ENCODE peak calls at places on chromosome 5, in four cellular contexts. H is A549, Q is GM12878, Y is K562. E is an unnamed sample.

GRCh38 chr5:50582699-50583098 is 83.7 kb upstream of the PARP8 start:
- DNase-seq in H (no peak), Q (no peak), Y (no peak), E (no peak)

GRCh38 chr5:147617711-147618110 is 107.8 kb upstream of the DPYSL3 start:
- DNase-seq in H (no peak), Q (no peak), Y (no peak), E (no peak)

GRCh38 chr5:67648201-67648671 is 451.6 kb upstream of the CD180 start:
- DNase-seq in H (no peak), Q (no peak), Y (no peak), E (no peak)

GRCh38 chr5:173302546-173303155 is 25.6 kb downstream of the STC2 start:
- DNase-seq in H (peak; percentile 39), Q (no peak), Y (peak; percentile 55), E (peak; percentile 82)

GRCh38 chr5:3023678-3024077 is 272.2 kb upstream of the IRX2 start:
- DNase-seq in H (no peak), Q (no peak), Y (no peak), E (no peak)

GRCh38 chr5:180970336-180970735 is 18.3 kb upstream of the BTNL3 start:
- DNase-seq in H (no peak), Q (no peak), Y (no peak), E (no peak)

GRCh38 chr5:102718819-102719218 is 36.3 kb upstream of the PAM start:
- DNase-seq in H (no peak), Q (no peak), Y (no peak), E (no peak)

GRCh38 chr5:18799482-18800128 is 1165.3 kb downstream of the TAF11L14 start:
- DNase-seq in H (no peak), Q (no peak), Y (peak; percentile 73), E (no peak)

GRCh38 chr5:131212471-131213021 is 41.8 kb downstream of the LYRM7 start:
- DNase-seq in H (no peak), Q (peak; percentile 94), Y (no peak), E (no peak)

GRCh38 chr5:73550016-73550415 is 15.4 kb downstream of the ANKRA2 start:
- DNase-seq in H (no peak), Q (no peak), Y (no peak), E (no peak)

GRCh38 chr5:154447074-154447725 is 1.4 kb downstream of the SAP30L start:
- DNase-seq in H (no peak), Q (no peak), Y (no peak), E (no peak)

GRCh38 chr5:143432658-143433239 is 29.3 kb upstream of the NR3C1 start:
- DNase-seq in H (peak; percentile 79), Q (no peak), Y (no peak), E (no peak)

GRCh38 chr5:140734354-140734753 is 34.1 kb downstream of the ZMAT2 start:
- DNase-seq in H (peak; percentile 50), Q (no peak), Y (peak; percentile 72), E (no peak)

GRCh38 chr5:31663519-31663918 is 24.6 kb downstream of the PDZD2 start:
- DNase-seq in H (no peak), Q (no peak), Y (no peak), E (peak; percentile 2)

GRCh38 chr5:180098991-180099732 is 27.6 kb upstream of the RNF130 start:
- DNase-seq in H (no peak), Q (no peak), Y (no peak), E (no peak)

GRCh38 chr5:149429839-149430721 is 51.0 kb upstream of the IL17B start:
- DNase-seq in H (no peak), Q (no peak), Y (peak; percentile 90), E (no peak)

GRCh38 chr5:167850901-167851300 is 440.5 kb upstream of the WWC1 start:
- DNase-seq in H (no peak), Q (no peak), Y (no peak), E (no peak)

GRCh38 chr5:98827161-98827560 is 53.7 kb downstream of the RGMB start:
- DNase-seq in H (peak; percentile 43), Q (no peak), Y (peak; percentile 47), E (peak; percentile 62)

GRCh38 chr5:60576425-60576824 is 123.5 kb downstream of the DEPDC1B start:
- DNase-seq in H (no peak), Q (no peak), Y (no peak), E (no peak)

GRCh38 chr5:39775458-39776365 is 350.9 kb upstream of the DAB2 start:
- DNase-seq in H (peak; percentile 60), Q (no peak), Y (no peak), E (peak; percentile 92)

GRCh38 chr5:148840531-148840930 is 14.1 kb downstream of the ADRB2 start:
- DNase-seq in H (no peak), Q (no peak), Y (no peak), E (peak; percentile 51)

GRCh38 chr5:14066326-14066725 is 76.8 kb upstream of the TRIO start:
- DNase-seq in H (no peak), Q (no peak), Y (no peak), E (no peak)

GRCh38 chr5:14064841-14065240 is 78.3 kb upstream of the TRIO start:
- DNase-seq in H (no peak), Q (no peak), Y (no peak), E (peak; percentile 67)

GRCh38 chr5:14071433-14071832 is 71.7 kb upstream of the TRIO start:
- DNase-seq in H (no peak), Q (no peak), Y (no peak), E (peak; percentile 67)

GRCh38 chr5:14068136-14068535 is 75.0 kb upstream of the TRIO start:
- DNase-seq in H (no peak), Q (no peak), Y (no peak), E (peak; percentile 33)

DNA sequence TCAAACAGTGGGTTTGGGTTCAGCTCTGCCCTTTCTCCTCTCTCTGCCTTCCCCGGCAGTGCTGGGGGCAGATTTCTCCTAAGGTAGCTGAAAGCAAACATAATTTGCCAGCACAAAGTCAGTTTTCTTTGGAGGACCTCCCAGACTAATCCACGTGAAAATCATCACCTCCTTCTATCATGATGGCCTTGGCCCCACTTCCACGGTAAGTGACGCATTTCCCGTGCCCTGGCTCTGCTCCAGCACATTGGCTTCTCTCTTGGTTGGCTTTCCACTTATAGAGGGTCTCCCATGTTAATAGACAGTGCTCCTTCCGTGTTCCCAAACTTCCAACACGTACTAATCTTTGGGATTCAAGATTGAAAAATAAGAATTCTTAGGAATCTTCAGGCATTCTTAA is 74.1 kb upstream of the TRIO start:
- DNase-seq in H (no peak), Q (no peak), Y (no peak), E (no peak)
- TF ChIP-seq ELK1 in H (no peak), Q (no peak), Y (no peak), E (no peak)

GRCh38 chr5:111930905-111931461 is 174.0 kb upstream of the NREP start:
- DNase-seq in H (no peak), Q (no peak), Y (no peak), E (peak; percentile 77)
- TF ChIP-seq ELK1 in H (no peak), Q (no peak), Y (no peak), E (no peak)

DNA sequence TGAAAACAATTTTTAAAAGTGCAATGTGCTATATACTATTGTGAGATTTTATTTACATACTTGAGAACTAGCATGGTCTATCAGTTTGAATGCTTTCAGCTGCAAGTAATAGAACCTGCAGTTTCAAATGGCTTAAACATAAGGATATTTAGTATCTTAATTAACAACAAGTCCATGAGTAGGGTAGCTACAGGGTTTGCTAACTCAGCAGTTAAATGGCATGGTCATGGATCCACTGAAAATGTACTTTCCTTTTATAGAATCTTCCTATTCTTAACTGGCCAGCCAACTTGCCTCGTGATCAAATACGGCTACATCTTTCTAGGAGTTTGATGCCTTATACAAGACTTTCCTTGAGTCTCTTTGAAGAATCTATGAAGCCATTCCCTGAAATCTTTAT is 452.8 kb upstream of the SEMA6A start:
- DNase-seq in H (no peak), Q (no peak), Y (no peak), E (no peak)
- TF ChIP-seq ELK1 in H (no peak), Q (no peak), Y (no peak), E (no peak)

GRCh38 chr5:79069488-79070001 is at the start of the genes BHMT2 and DMGDH:
- DNase-seq in H (no peak), Q (no peak), Y (no peak), E (peak; percentile 9)
- TF ChIP-seq ELK1 in H (no peak), Q (no peak), Y (no peak), E (no peak)

GRCh38 chr5:157024213-157024959 is 34.5 kb downstream of the HAVCR1 start:
- DNase-seq in H (no peak), Q (no peak), Y (no peak), E (no peak)

GRCh38 chr5:157026789-157027424 is 32.0 kb downstream of the HAVCR1 start:
- DNase-seq in H (peak; percentile 38), Q (no peak), Y (peak; percentile 22), E (no peak)

GRCh38 chr5:157022002-157022401 is 36.9 kb downstream of the HAVCR1 start:
- DNase-seq in H (no peak), Q (no peak), Y (no peak), E (no peak)

GRCh38 chr5:157029457-157029856 is 29.5 kb downstream of the HAVCR1 start:
- DNase-seq in H (no peak), Q (no peak), Y (no peak), E (no peak)

DNA sequence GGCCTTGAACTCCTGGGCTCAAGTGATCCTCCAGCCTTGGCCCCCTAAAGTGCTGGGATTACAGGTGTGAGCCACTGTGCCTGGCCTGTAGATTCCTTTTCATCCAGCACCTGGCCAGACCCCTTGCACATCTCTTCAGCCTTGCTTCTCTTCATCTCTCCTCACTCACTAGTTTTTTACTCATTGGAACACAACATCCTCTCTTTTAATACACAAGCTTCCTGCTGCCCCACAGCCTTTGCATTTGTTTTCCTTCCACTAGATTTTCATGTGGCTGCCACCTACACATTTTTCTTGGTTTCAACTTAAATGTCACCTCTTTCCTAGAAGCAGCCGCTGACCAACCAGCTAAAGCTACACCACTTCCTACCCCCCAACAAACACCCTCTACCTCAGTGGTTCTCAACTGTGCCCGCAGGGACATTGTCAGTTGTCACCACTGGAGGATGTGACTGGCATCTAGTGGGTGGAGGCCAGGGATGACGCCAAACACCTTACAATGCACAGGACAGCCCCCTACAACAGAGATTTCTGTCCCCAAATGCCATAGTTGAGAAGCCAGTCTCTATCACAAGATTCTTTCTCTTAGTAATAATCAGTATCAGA is 33.7 kb downstream of the HAVCR1 start:
- DNase-seq in H (no peak), Q (peak; percentile 38), Y (no peak), E (no peak)
- TF ChIP-seq ELK1 in H (no peak), Q (no peak), Y (no peak), E (no peak)

DNA sequence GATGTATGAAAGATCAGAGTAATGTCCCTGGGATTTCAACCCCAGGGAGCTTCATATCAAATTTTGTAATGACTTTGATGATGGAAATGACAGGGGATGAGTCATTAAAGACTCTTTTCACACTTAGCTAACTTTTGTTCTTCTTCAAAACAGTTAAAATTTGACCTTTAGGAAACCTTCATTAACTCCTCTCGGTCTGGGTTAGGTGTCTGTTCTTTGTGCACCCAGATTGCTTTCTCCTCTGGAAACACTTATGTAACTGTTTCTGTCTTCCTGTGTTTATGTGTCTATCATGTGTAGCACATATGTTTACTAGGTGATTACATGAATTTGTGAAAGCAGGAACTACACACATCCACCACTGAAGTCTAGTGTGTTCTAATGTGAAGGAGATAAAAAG is 1.6 kb downstream of the SRFBP1 start:
- DNase-seq in H (no peak), Q (no peak), Y (peak; percentile 3), E (no peak)
- TF ChIP-seq ELK1 in H (no peak), Q (no peak), Y (no peak), E (no peak)

E was measured in IMR-90.